ENCODE peak calls at places on chromosomes 16 and 17, in four cellular contexts. S, Q, G and V are unnamed samples.

GRCh38 chr17:39486242-39486641 is 25.0 kb downstream of the CDK12 start:
- DNase-seq in S (no peak), Q (peak), G (no peak), V (no peak)

GRCh38 chr17:77451271-77451893 is 310.6 kb downstream of the SEC14L1 start:
- DNase-seq in S (peak), Q (peak), G (peak), V (no peak)

GRCh38 chr16:21560462-21560861 is 38.9 kb upstream of the METTL9 start:
- DNase-seq in S (no peak), Q (no peak), G (no peak), V (no peak)

GRCh38 chr17:74919440-74920305 is 3.4 kb downstream of the USH1G start:
- DNase-seq in S (no peak), Q (peak), G (no peak), V (peak)

GRCh38 chr17:35809855-35810461 is 674 bp downstream of the TAF15 start:
- DNase-seq in S (no peak), Q (peak), G (no peak), V (peak)

GRCh38 chr17:40478486-40478885 is 22.9 kb downstream of the TNS4 start:
- DNase-seq in S (no peak), Q (no peak), G (no peak), V (no peak)

GRCh38 chr17:17613708-17614114 is 22.2 kb upstream of the PEMT start:
- DNase-seq in S (no peak), Q (peak), G (peak), V (peak)

GRCh38 chr17:10050597-10051101 is 145.6 kb upstream of the RCVRN start:
- DNase-seq in S (no peak), Q (peak), G (peak), V (no peak)

GRCh38 chr16:4677994-4678393 is 15.4 kb upstream of the NUDT16L1 start:
- DNase-seq in S (no peak), Q (no peak), G (peak), V (no peak)

GRCh38 chr16:85354623-85355514 is 242.6 kb upstream of the CIBAR2 start:
- DNase-seq in S (no peak), Q (peak), G (no peak), V (no peak)

GRCh38 chr17:81509687-81510523 is 2.7 kb downstream of the ACTG1 start:
- DNase-seq in S (no peak), Q (peak), G (no peak), V (no peak)

GRCh38 chr17:8151120-8151640 is 1.0 kb downstream of the PER1 start:
- DNase-seq in S (peak), Q (peak), G (peak), V (peak)

GRCh38 chr17:77196251-77196650 is 55.5 kb downstream of the SEC14L1 start:
- DNase-seq in S (no peak), Q (no peak), G (no peak), V (no peak)

GRCh38 chr17:63406689-63407330 is 39.3 kb downstream of the CYB561 start:
- DNase-seq in S (peak), Q (peak), G (peak), V (peak)

GRCh38 chr16:84606081-84606875 is 11.6 kb downstream of the COTL1 start:
- DNase-seq in S (no peak), Q (no peak), G (no peak), V (no peak)

GRCh38 chr17:28760987-28761562 is 17.3 kb downstream of the TRAF4 start:
- DNase-seq in S (no peak), Q (peak), G (peak), V (peak)

GRCh38 chr17:16061631-16062030 is 62.0 kb downstream of the TTC19 start:
- DNase-seq in S (no peak), Q (no peak), G (no peak), V (no peak)

GRCh38 chr17:16446338-16446983 is 31.1 kb downstream of the TRPV2 start:
- DNase-seq in S (no peak), Q (no peak), G (no peak), V (no peak)

GRCh38 chr16:50684823-50685455 is 3.8 kb upstream of the SNX20 start:
- DNase-seq in S (no peak), Q (no peak), G (no peak), V (no peak)

GRCh38 chr16:75566889-75567255 is 693 bp downstream of the GABARAPL2 start:
- DNase-seq in S (no peak), Q (peak), G (peak), V (no peak)

GRCh38 chr17:45428050-45428953 is 4.4 kb downstream of the ARHGAP27 start:
- DNase-seq in S (peak), Q (peak), G (peak), V (peak)